ENCODE peak calls at places on chromosomes 12 and 14, in nine cellular contexts. O is cardiac fibroblast, L is AG10803, X is lower leg skin, K is IMR-90, G is neural progenitor cell, Q is transverse colon, Z is heart left ventricle, W is HCT116. S is an unnamed sample.

GRCh38 chr14:69654109-69654508 is 42.7 kb downstream of the SUSD6 start:
- DNase-seq in O (no peak), L (no peak), X (peak), K (no peak), G (no peak), Q (peak), Z (peak), W (no peak), S (no peak)

GRCh38 chr12:25997401-25997973 is 39.0 kb downstream of the RASSF8 start:
- DNase-seq in O (peak), L (peak), X (no peak), K (peak), G (peak), Q (no peak), Z (no peak), W (peak), S (peak)

GRCh38 chr12:48336066-48336465 is 14.7 kb downstream of the ZNF641 start:
- DNase-seq in O (no peak), L (no peak), X (no peak), K (no peak), G (no peak), Q (no peak), Z (no peak), W (no peak), S (no peak)

GRCh38 chr14:32336702-32337101 is 7.6 kb downstream of the AKAP6 start:
- DNase-seq in O (no peak), L (no peak), X (no peak), K (no peak), G (no peak), Q (no peak), Z (no peak), W (no peak), S (no peak)

GRCh38 chr14:68248481-68249255 is 429.1 kb downstream of the RAD51B start:
- DNase-seq in O (peak), L (peak), X (no peak), K (peak), G (peak), Q (no peak), Z (no peak), W (peak), S (no peak)

GRCh38 chr12:67508830-67509229 is 139.7 kb upstream of the DYRK2 start:
- DNase-seq in O (no peak), L (no peak), X (no peak), K (no peak), G (no peak), Q (no peak), Z (no peak), W (no peak), S (no peak)

GRCh38 chr12:63802012-63802608 is 22.4 kb downstream of the RXYLT1 start:
- DNase-seq in O (peak), L (peak), X (no peak), K (peak), G (peak), Q (no peak), Z (no peak), W (no peak), S (no peak)

GRCh38 chr12:78880078-78880477 is 15.5 kb downstream of the SYT1 start:
- DNase-seq in O (no peak), L (peak), X (no peak), K (peak), G (peak), Q (no peak), Z (no peak), W (no peak), S (no peak)

GRCh38 chr14:50874842-50875241 is 3.0 kb downstream of the ABHD12B start:
- DNase-seq in O (no peak), L (no peak), X (no peak), K (no peak), G (no peak), Q (no peak), Z (no peak), W (no peak), S (no peak)

GRCh38 chr12:57360468-57360867 is 70.4 kb downstream of the R3HDM2 start:
- DNase-seq in O (no peak), L (no peak), X (no peak), K (no peak), G (no peak), Q (no peak), Z (no peak), W (no peak), S (no peak)

GRCh38 chr12:95803817-95804216 is 13.3 kb upstream of the NTN4 start:
- DNase-seq in O (no peak), L (no peak), X (no peak), K (no peak), G (no peak), Q (no peak), Z (no peak), W (no peak), S (no peak)
- H3K4me3 ChIP-seq in O (no peak), L (no peak), X (no peak), K (no peak), G (no peak), Q (no peak), Z (no peak), W (no peak), S (no peak)

DNA sequence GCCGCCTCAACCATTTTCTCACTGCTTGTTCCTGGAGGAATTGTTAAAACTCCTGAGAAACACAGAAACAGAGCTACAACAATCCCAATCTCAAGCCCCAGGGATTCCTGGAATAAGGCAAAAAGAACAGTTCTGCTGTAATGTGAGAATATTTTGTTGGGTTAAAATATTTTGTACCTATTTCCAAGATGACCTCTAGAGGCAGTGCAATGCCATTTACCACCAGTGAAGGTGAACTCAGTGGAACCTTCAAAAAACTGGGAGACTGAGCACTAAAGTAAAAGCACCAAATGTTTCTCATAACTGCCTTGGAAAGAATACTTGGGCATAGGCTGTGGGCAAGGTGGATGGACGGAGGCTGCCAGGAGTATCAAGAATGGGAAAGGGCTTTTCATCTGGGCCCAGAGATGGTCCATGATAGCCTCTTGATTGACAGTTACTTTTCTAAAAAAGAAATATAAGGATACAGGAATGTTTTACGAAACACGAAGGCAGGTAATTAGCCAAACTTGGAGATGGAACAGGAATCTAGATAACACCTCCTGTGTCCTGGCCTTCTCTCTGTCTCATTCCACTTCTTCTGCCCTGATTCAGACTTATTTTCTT is 334.0 kb upstream of the FLRT2 start:
- DNase-seq in O (peak), L (peak), X (no peak), K (peak), G (peak), Q (no peak), Z (no peak), W (no peak), S (no peak)
- TF ChIP-seq CTCF in O (peak), L (peak), X (no peak), K (peak), G (peak), Q (no peak), Z (peak), W (peak), S (peak)

DNA sequence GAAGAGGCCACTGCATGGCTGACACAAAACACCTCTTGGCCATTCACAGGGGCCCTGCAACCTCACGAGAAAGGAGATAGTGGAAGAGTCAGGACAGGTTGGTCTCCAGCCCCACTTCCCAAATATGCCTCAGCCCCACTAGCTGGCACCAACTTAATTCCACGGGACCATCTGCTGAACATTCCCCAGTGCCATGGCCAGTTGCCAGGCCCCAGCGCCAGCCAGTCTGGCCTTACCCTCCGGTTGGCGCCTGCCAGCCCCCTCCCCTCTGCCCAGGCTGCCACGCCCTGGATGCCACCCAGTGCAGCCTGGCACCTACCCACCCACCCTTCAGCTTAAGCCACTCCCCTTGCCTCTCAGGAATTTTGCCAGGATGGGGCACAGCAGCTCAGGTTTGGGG is 21.2 kb upstream of the HSPB8 start:
- DNase-seq in O (no peak), L (no peak), X (no peak), K (no peak), G (no peak), Q (no peak), Z (peak), W (no peak), S (no peak)
- H3K4me3 ChIP-seq in O (no peak), L (no peak), X (no peak), K (no peak), G (no peak), Q (no peak), Z (no peak), W (no peak), S (no peak)

DNA sequence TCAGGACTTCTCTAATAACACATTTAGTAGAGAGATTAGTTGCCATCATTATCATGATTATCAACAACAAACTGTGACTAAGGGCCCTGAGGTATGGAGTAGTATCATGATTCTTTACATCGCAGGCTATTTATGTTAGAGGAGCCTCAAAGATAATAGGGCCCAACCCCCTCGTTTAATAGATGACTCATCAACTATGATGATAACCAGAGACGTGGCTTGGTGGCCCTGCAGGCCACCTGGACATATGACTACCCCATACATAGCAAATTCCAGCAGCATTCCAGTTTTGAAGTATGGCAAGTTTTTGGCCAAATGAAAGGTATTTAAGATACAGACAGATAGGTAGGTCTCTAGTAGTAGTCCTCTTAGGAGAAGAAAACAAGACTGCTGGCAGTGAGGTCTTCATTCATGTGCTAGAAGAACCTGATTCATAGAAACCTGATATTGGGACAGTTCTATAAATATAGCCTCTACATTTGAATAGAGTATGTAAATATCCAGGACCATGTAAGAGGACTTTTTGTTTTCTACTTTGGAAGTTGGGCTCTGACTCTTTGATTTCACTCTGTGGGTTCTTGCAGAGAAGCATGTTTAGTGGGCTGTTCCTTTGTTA is 5.6 kb downstream of the RIC8B start:
- DNase-seq in O (no peak), L (no peak), X (no peak), K (peak), G (no peak), Q (no peak), Z (no peak), W (no peak), S (no peak)
- TF ChIP-seq CTCF in O (no peak), L (no peak), X (no peak), K (no peak), G (no peak), Q (no peak), Z (no peak), W (no peak), S (no peak)

S was measured in AG09309.